ENCODE peak calls at places on chromosome 18, in five cellular contexts. N is H9, E is left cardiac atrium, C is KBM-7, L is lower leg skin. H is an unnamed sample.

GRCh38 chr18:67144342-67144741 is 372.2 kb downstream of the DSEL start:
- DNase-seq in C (no peak), N (no peak), L (no peak), E (no peak), H (no peak)

GRCh38 chr18:55275042-55275897 is 312.7 kb downstream of the TCF4 start:
- DNase-seq in C (peak), E (peak), L (no peak), N (no peak), H (no peak)

GRCh38 chr18:10379511-10379910 is 74.9 kb upstream of the APCDD1 start:
- DNase-seq in E (no peak), C (no peak), L (no peak), N (no peak), H (no peak)

GRCh38 chr18:57792741-57793629 is 10.1 kb downstream of the ATP8B1 start:
- DNase-seq in C (no peak), E (peak), L (no peak), N (no peak), H (no peak)

GRCh38 chr18:63161728-63162195 is 157.8 kb downstream of the BCL2 start:
- DNase-seq in N (no peak), L (peak), E (peak), C (peak), H (no peak)

GRCh38 chr18:3898866-3899613 is 449.1 kb downstream of the TGIF1 start:
- DNase-seq in L (no peak), N (no peak), C (no peak), E (no peak), H (no peak)

GRCh38 chr18:5993938-5994337 is 98.6 kb upstream of the TMEM200C start:
- DNase-seq in N (peak), L (no peak), C (no peak), E (no peak), H (no peak)

GRCh38 chr18:43571078-43571689 is 293.9 kb upstream of the SYT4 start:
- DNase-seq in N (no peak), E (no peak), L (no peak), C (peak), H (no peak)

GRCh38 chr18:79740741-79741700 is 56.7 kb upstream of the KCNG2 start:
- DNase-seq in E (no peak), N (no peak), C (no peak), L (peak), H (no peak)

GRCh38 chr18:63697261-63697660 is 5.5 kb upstream of the SERPINB11 start:
- DNase-seq in C (no peak), N (no peak), E (no peak), L (no peak), H (no peak)

GRCh38 chr18:3566851-3567250 is 116.9 kb downstream of the TGIF1 start:
- DNase-seq in C (no peak), E (no peak), N (no peak), L (no peak), H (no peak)

GRCh38 chr18:911025-911424 is 6.4 kb downstream of the ADCYAP1 start:
- DNase-seq in N (no peak), C (no peak), E (no peak), L (no peak), H (no peak)

GRCh38 chr18:11714244-11714918 is 25.3 kb downstream of the GNAL start:
- DNase-seq in L (no peak), E (no peak), C (no peak), N (no peak), H (no peak)

GRCh38 chr18:22778996-22779395 is 154.1 kb upstream of the RBBP8 start:
- DNase-seq in L (no peak), N (no peak), E (no peak), C (no peak), H (no peak)

GRCh38 chr18:13451208-13451530 is 232.6 kb downstream of the LDLRAD4 start:
- DNase-seq in N (no peak), C (no peak), L (peak), E (no peak), H (no peak)

GRCh38 chr18:37511933-37512332 is 53.7 kb downstream of the CELF4 start:
- DNase-seq in L (no peak), E (no peak), C (no peak), N (no peak), H (no peak)

GRCh38 chr18:76988015-76988826 is 144.4 kb downstream of the MBP start:
- DNase-seq in E (no peak), L (no peak), N (no peak), C (no peak), H (no peak)

GRCh38 chr18:51006948-51007786 is 22.8 kb upstream of the SMAD4 start:
- DNase-seq in C (no peak), L (no peak), N (no peak), E (no peak), H (no peak)

GRCh38 chr18:3593381-3593903 is 143.5 kb downstream of the TGIF1 start:
- DNase-seq in C (peak), E (peak), N (no peak), L (no peak), H (peak)

GRCh38 chr18:35326695-35327387 is 17.4 kb downstream of the ZNF24 start:
- DNase-seq in L (no peak), N (no peak), C (no peak), E (no peak), H (no peak)

GRCh38 chr18:13375302-13376255 is 157.0 kb downstream of the LDLRAD4 start:
- DNase-seq in N (no peak), C (no peak), L (peak), E (peak), H (no peak)

GRCh38 chr18:23033079-23033478 is 100.0 kb downstream of the RBBP8 start:
- DNase-seq in L (no peak), E (no peak), N (no peak), C (no peak), H (no peak)

GRCh38 chr18:10660485-10660884 is 134.7 kb downstream of the NAPG start:
- DNase-seq in L (no peak), N (no peak), E (peak), C (no peak), H (no peak)

GRCh38 chr18:23340661-23341060 is 112.4 kb upstream of the RIOK3 start:
- DNase-seq in E (peak), L (no peak), N (no peak), C (no peak), H (no peak)

GRCh38 chr18:74773171-74773624 is 175.5 kb downstream of the ZNF407 start:
- DNase-seq in L (no peak), N (no peak), E (no peak), C (no peak), H (no peak)

GRCh38 chr18:48027401-48027931 is 97.0 kb upstream of the SMAD2 start:
- DNase-seq in C (no peak), N (no peak), L (peak), E (no peak), H (no peak)

GRCh38 chr18:36153771-36154170 is 24.1 kb downstream of the ELP2 start:
- DNase-seq in C (no peak), N (no peak), E (no peak), L (no peak), H (no peak)

GRCh38 chr18:23135679-23136325 is 517 bp downstream of the CABLES1 start:
- DNase-seq in C (no peak), L (no peak), N (no peak), E (peak), H (no peak)

GRCh38 chr18:50662177-50662576 is 102.3 kb downstream of the MAPK4 start:
- DNase-seq in L (no peak), C (peak), E (no peak), N (no peak), H (no peak)

GRCh38 chr18:13871701-13872100 is 43.6 kb downstream of the MC2R start:
- DNase-seq in N (no peak), C (no peak), E (no peak), L (no peak), H (no peak)

GRCh38 chr18:48374423-48375149 is 34.6 kb downstream of the ZBTB7C start:
- DNase-seq in N (no peak), L (no peak), E (no peak), C (no peak), H (no peak)

GRCh38 chr18:55706893-55707292 is 118.9 kb upstream of the TCF4 start:
- DNase-seq in L (no peak), C (no peak), E (no peak), N (no peak), H (no peak)

GRCh38 chr18:8812631-8813030 is 107.3 kb downstream of the MTCL1 start:
- DNase-seq in N (no peak), C (no peak), L (no peak), E (no peak), H (no peak)

GRCh38 chr18:78891185-78891762 is 88.3 kb upstream of the SALL3 start:
- DNase-seq in C (no peak), N (no peak), L (peak), E (no peak), H (no peak)

GRCh38 chr18:43661570-43661969 is 384.3 kb upstream of the SYT4 start:
- DNase-seq in N (peak), E (no peak), C (peak), L (no peak), H (no peak)

GRCh38 chr18:22546905-22547304 is 129.2 kb upstream of the CTAGE1 start:
- DNase-seq in E (no peak), L (no peak), C (no peak), N (no peak), H (no peak)

GRCh38 chr18:35344736-35345459 is 678 bp upstream of the ZNF24 start:
- DNase-seq in N (no peak), L (no peak), E (no peak), C (no peak), H (no peak)

GRCh38 chr18:46950064-46950656 is 32.8 kb downstream of the KATNAL2 start:
- DNase-seq in C (peak), N (no peak), E (no peak), L (no peak), H (no peak)

GRCh38 chr18:36593001-36593400 is 235.8 kb downstream of the TPGS2 start:
- DNase-seq in N (no peak), E (no peak), L (no peak), C (no peak), H (no peak)

GRCh38 chr18:49725809-49726514 is 87.4 kb downstream of the ACAA2 start:
- DNase-seq in C (no peak), N (peak), L (peak), E (peak), H (no peak)

H was measured in GDM1.